ENCODE peak calls at places on chromosomes 7 and 10, in five cellular contexts. H, I, W, O and A are unnamed samples.

GRCh38 chr7:151440799-151441443 is 980 bp upstream of the CRYGN start:
- DNase-seq in W (peak; percentile 55), I (peak; percentile 56), O (peak; percentile 18), H (no peak), A (no peak)

GRCh38 chr7:17301491-17302101 is 3.1 kb downstream of the AHR start:
- DNase-seq in H (peak; percentile 43), I (no peak), O (peak; percentile 69), W (no peak), A (no peak)

GRCh38 chr10:132972986-132973902 is 30.9 kb upstream of the CFAP46 start:
- DNase-seq in I (peak; percentile 77), H (no peak), W (peak; percentile 11), O (no peak), A (no peak)

GRCh38 chr10:125778556-125778955 is 2.9 kb upstream of the MMP21 start:
- DNase-seq in W (no peak), H (no peak), O (no peak), I (no peak), A (no peak)

GRCh38 chr10:102090772-102091171 is 25.6 kb downstream of the HPS6 start:
- DNase-seq in W (no peak), H (no peak), I (no peak), O (no peak), A (no peak)

GRCh38 chr10:32680803-32681557 is 235.0 kb downstream of the CCDC7 start:
- DNase-seq in H (no peak), I (no peak), W (no peak), O (no peak), A (no peak)

GRCh38 chr10:92822060-92822634 is 26.2 kb upstream of the EXOC6 start:
- DNase-seq in O (peak; percentile 96), H (no peak), I (no peak), W (no peak), A (peak; percentile 41)

GRCh38 chr10:132516771-132517725 is 20.5 kb upstream of the INPP5A start:
- DNase-seq in W (peak; percentile 98), O (peak; percentile 96), H (no peak), I (peak; percentile 91), A (peak; percentile 82)

GRCh38 chr10:71443676-71444075 is 47.0 kb downstream of the CDH23 start:
- DNase-seq in W (no peak), O (no peak), H (no peak), I (no peak), A (no peak)

GRCh38 chr10:29381230-29381563 is 92.3 kb downstream of the LYZL1 start:
- DNase-seq in O (no peak), I (no peak), W (no peak), H (no peak), A (no peak)

GRCh38 chr10:63054889-63055606 is 78.1 kb upstream of the NRBF2 start:
- DNase-seq in W (no peak), I (no peak), H (no peak), O (no peak), A (no peak)

GRCh38 chr7:135938086-135938485 is 39.1 kb downstream of the MTPN start:
- DNase-seq in O (no peak), W (no peak), I (no peak), H (no peak), A (no peak)

GRCh38 chr7:157088136-157088535 is 50.6 kb upstream of the UBE3C start:
- DNase-seq in W (no peak), O (no peak), I (no peak), H (no peak), A (no peak)

GRCh38 chr7:103795787-103796186 is 193.7 kb downstream of the RELN start:
- DNase-seq in W (no peak), I (no peak), H (no peak), O (no peak), A (no peak)

GRCh38 chr10:67296926-67297325 is 371.1 kb downstream of the LRRTM3 start:
- DNase-seq in O (no peak), H (no peak), I (no peak), W (no peak), A (no peak)

GRCh38 chr10:22764639-22765038 is 50.3 kb upstream of the PIP4K2A start:
- DNase-seq in O (peak; percentile 13), H (no peak), W (no peak), I (no peak), A (no peak)

GRCh38 chr7:12066561-12066960 is 144.5 kb upstream of the TMEM106B start:
- DNase-seq in I (no peak), W (no peak), O (no peak), H (no peak), A (no peak)

GRCh38 chr7:47651355-47652317 is 69.7 kb upstream of the TNS3 start:
- DNase-seq in H (no peak), I (no peak), O (peak; percentile 99), W (no peak), A (peak; percentile 96)

GRCh38 chr10:70940834-70941568 is 52.6 kb upstream of the PCBD1 start:
- DNase-seq in W (no peak), O (peak; percentile 12), H (no peak), I (no peak), A (peak; percentile 4)

GRCh38 chr7:13407911-13408310 is 581.6 kb downstream of the ETV1 start:
- DNase-seq in I (no peak), W (no peak), O (no peak), H (no peak), A (no peak)

GRCh38 chr10:124011464-124011863 is 81.9 kb downstream of the CHST15 start:
- DNase-seq in I (no peak), W (no peak), O (no peak), H (no peak), A (no peak)

GRCh38 chr7:152887191-152887590 is 127.6 kb downstream of the ACTR3B start:
- DNase-seq in H (no peak), O (no peak), I (no peak), W (no peak), A (no peak)

GRCh38 chr7:28573059-28573553 is 160.8 kb downstream of the CREB5 start:
- DNase-seq in O (peak; percentile 46), H (no peak), I (peak; percentile 13), W (peak; percentile 23), A (no peak)

GRCh38 chr7:115274-115911 is 77.0 kb upstream of the FAM20C start:
- DNase-seq in O (peak; percentile 87), I (no peak), W (no peak), H (no peak), A (peak; percentile 60)

GRCh38 chr7:126339813-126340212 is 912.9 kb downstream of the GRM8 start:
- DNase-seq in W (no peak), H (no peak), O (no peak), I (no peak), A (no peak)

GRCh38 chr10:43953672-43954071 is 305.0 kb upstream of the ZNF32 start:
- DNase-seq in H (no peak), O (no peak), W (no peak), I (no peak), A (no peak)

GRCh38 chr7:80815733-80816132 is 103.1 kb downstream of the SEMA3C start:
- DNase-seq in H (no peak), W (no peak), I (no peak), O (no peak), A (no peak)

GRCh38 chr10:61159253-61159652 is 215.3 kb upstream of the RHOBTB1 start:
- DNase-seq in O (peak; percentile 44), H (no peak), I (no peak), W (no peak), A (no peak)

GRCh38 chr10:76309744-76310441 is 878.5 kb downstream of the LRMDA start:
- DNase-seq in I (no peak), O (peak; percentile 57), H (no peak), W (peak; percentile 65), A (no peak)

GRCh38 chr10:73060738-73061635 is 35.7 kb downstream of the P4HA1 start:
- DNase-seq in O (peak; percentile 48), W (no peak), H (peak; percentile 73), I (no peak), A (no peak)

DNA sequence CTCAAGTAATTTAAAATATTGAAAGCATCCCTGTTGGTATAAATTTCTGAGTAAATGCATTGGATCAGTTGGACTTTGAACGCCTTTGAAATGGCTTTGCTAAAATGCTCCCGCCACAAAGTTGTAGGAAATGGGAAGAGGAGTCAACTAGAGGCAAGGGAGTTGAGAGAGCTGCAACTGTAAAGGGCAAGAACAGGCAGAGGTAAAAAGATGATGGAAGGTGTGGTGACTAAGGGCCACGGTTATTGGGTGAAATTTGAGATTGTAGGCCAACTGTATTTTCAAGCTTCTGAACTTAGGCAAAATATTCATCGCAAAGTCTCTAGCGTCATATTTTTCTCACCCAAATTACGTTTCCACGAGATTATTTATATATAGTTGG is 595 bp upstream of the SUMF2 start:
- DNase-seq in W (no peak), H (no peak), O (no peak), I (no peak), A (no peak)
- H3K4me3 ChIP-seq in W (no peak overlapping the region), H (peak overlapping the region; percentile 69), O (no peak overlapping the region), I (peak overlapping the region; percentile 71), A (peak overlapping the region; percentile 88)

GRCh38 chr7:30180718-30181117 is 45.9 kb downstream of the MTURN start:
- DNase-seq in W (no peak), O (no peak), I (no peak), H (no peak), A (no peak)

GRCh38 chr7:30181211-30181610 is 46.4 kb downstream of the MTURN start:
- DNase-seq in H (no peak), W (no peak), O (no peak), I (no peak), A (no peak)

GRCh38 chr7:30177186-30177585 is 42.4 kb downstream of the MTURN start:
- DNase-seq in H (no peak), O (no peak), I (no peak), W (no peak), A (no peak)

GRCh38 chr7:30176463-30177090 is 41.8 kb downstream of the MTURN start:
- DNase-seq in I (no peak), H (no peak), W (no peak), O (no peak), A (no peak)

GRCh38 chr7:30179016-30179436 is 44.2 kb downstream of the MTURN start:
- DNase-seq in O (no peak), H (peak; percentile 82), W (no peak), I (no peak), A (no peak)
- H3K4me3 ChIP-seq in O (no peak overlapping the region), H (peak overlapping the region; percentile 15), W (no peak overlapping the region), I (no peak overlapping the region), A (no peak overlapping the region)

DNA sequence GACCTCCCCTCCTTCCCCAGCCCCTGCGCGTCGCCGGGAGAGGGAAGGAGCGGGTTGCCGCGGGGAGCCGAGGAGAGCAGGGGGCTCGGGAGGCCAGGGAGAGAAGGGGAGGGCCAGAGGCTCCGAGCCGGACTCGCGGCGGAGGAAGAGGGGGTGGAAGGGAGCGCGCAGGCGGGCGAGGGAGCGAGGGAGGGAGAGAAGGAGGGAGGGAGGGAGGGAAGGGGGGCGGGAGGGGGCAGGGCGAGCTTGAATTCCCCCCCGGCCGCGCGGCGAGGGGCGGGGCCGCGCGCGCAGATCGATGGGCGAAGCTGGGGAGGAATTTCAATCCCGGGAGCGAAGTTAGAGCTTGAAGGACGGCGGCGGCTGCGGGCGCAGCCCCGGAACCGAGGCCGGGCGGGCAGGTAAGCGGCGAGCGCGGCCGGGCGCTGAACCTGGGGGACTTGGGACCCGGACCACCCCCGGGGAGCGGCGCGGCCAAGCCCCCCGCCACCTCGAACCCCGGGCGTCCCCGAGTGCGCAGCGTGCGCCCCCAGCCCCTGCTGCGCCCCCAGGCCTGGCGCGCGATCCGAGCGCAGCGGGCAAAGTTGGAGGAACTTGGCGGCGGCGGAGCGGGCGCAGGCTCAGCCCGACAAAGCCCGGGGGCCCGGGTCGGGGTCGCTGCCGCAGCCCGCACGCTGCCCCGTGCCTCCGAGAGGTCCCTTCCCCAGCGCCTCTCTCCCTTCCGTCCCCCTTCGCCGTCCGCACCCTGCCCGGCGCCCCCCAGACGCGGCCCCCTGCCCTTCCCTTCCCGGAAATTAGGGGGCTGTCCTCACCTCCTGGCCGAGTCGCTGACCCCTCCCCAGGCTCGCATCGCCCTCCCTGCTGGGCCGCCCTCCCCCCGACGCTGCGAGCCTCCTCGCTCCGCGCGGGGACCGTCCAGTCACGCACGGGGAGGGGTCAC is at the start of gene ELFN1:
- DNase-seq in I (peak; percentile 80), W (no peak), H (no peak), O (peak; percentile 26), A (no peak)
- H3K4me3 ChIP-seq in I (peak within 1 kb of the TSS; percentile 36), W (peak within 1 kb of the TSS; percentile 25), H (no peak within 1 kb of the TSS), O (peak within 1 kb of the TSS; percentile 17), A (peak within 1 kb of the TSS; percentile 43)

GRCh38 chr10:329361-330099 is 194.3 kb downstream of the ZMYND11 start:
- DNase-seq in W (peak; percentile 92), H (peak; percentile 57), I (no peak), O (peak; percentile 94), A (peak; percentile 86)
- H3K4me3 ChIP-seq in W (no peak overlapping the region), H (peak overlapping the region; percentile 26), I (no peak overlapping the region), O (peak overlapping the region; percentile 32), A (peak overlapping the region; percentile 24)